ENCODE peak calls at places on chromosomes 6 and 20, in ten cellular contexts. One of them, this sample, is unnamed.
A peak's percentile ranks its signal among the peaks of the same experiment; 100 is the strongest.

GRCh38 chr20:22815584-22815983 is 219.5 kb upstream of the SSTR4 start:
- DNase-seq in AG09309: no peak
- DNase-seq in ureter: no peak
- DNase-seq in dermis blood vessel endothelial cell: peak; percentile 44
- DNase-seq in NCI-H2081 treated with DMSO at 0.1 percent for 48 hours: no peak
- DNase-seq in RPMI7951: no peak
- DNase-seq in activated CD4-positive, alpha-beta T cell treated with anti-CD3 and anti-CD28 coated beads, Interleukin-2, amount 50 U/mL, for 1 hour: no peak
- DNase-seq in CD4-positive, CD25-positive, alpha-beta regulatory T cell: no peak
- DNase-seq in activated CD4-positive, CD25-positive, alpha-beta regulatory T cell treated with anti-CD3 and anti-CD28 coated beads, Interleukin-2, amount 50 U/mL, for 72 hours: no peak
- DNase-seq in glomerular endothelial cell: no peak
- DNase-seq in this sample: no peak

GRCh38 chr20:59925894-59926293 is 7.5 kb downstream of the SYCP2 start:
- DNase-seq in AG09309: no peak
- DNase-seq in ureter: no peak
- DNase-seq in dermis blood vessel endothelial cell: no peak
- DNase-seq in NCI-H2081 treated with DMSO at 0.1 percent for 48 hours: no peak
- DNase-seq in RPMI7951: no peak
- DNase-seq in activated CD4-positive, alpha-beta T cell treated with anti-CD3 and anti-CD28 coated beads, Interleukin-2, amount 50 U/mL, for 1 hour: no peak
- DNase-seq in CD4-positive, CD25-positive, alpha-beta regulatory T cell: no peak
- DNase-seq in activated CD4-positive, CD25-positive, alpha-beta regulatory T cell treated with anti-CD3 and anti-CD28 coated beads, Interleukin-2, amount 50 U/mL, for 72 hours: no peak
- DNase-seq in glomerular endothelial cell: no peak
- DNase-seq in this sample: no peak

GRCh38 chr20:64240243-64241015 is 15.1 kb upstream of the PCMTD2 start:
- DNase-seq in AG09309: no peak
- DNase-seq in ureter: no peak
- DNase-seq in dermis blood vessel endothelial cell: no peak
- DNase-seq in NCI-H2081 treated with DMSO at 0.1 percent for 48 hours: no peak
- DNase-seq in RPMI7951: no peak
- DNase-seq in activated CD4-positive, alpha-beta T cell treated with anti-CD3 and anti-CD28 coated beads, Interleukin-2, amount 50 U/mL, for 1 hour: no peak
- DNase-seq in CD4-positive, CD25-positive, alpha-beta regulatory T cell: no peak
- DNase-seq in activated CD4-positive, CD25-positive, alpha-beta regulatory T cell treated with anti-CD3 and anti-CD28 coated beads, Interleukin-2, amount 50 U/mL, for 72 hours: no peak
- DNase-seq in glomerular endothelial cell: no peak
- DNase-seq in this sample: no peak

GRCh38 chr20:49893242-49894072 is 21.9 kb downstream of the SPATA2 start:
- DNase-seq in AG09309: no peak
- DNase-seq in ureter: no peak
- DNase-seq in dermis blood vessel endothelial cell: no peak
- DNase-seq in NCI-H2081 treated with DMSO at 0.1 percent for 48 hours: no peak
- DNase-seq in RPMI7951: peak; percentile 70
- DNase-seq in activated CD4-positive, alpha-beta T cell treated with anti-CD3 and anti-CD28 coated beads, Interleukin-2, amount 50 U/mL, for 1 hour: no peak
- DNase-seq in CD4-positive, CD25-positive, alpha-beta regulatory T cell: no peak
- DNase-seq in activated CD4-positive, CD25-positive, alpha-beta regulatory T cell treated with anti-CD3 and anti-CD28 coated beads, Interleukin-2, amount 50 U/mL, for 72 hours: no peak
- DNase-seq in glomerular endothelial cell: no peak
- DNase-seq in this sample: no peak

GRCh38 chr6:36641543-36641942 is 37.0 kb upstream of the CDKN1A start:
- DNase-seq in AG09309: no peak
- DNase-seq in ureter: no peak
- DNase-seq in dermis blood vessel endothelial cell: no peak
- DNase-seq in NCI-H2081 treated with DMSO at 0.1 percent for 48 hours: no peak
- DNase-seq in RPMI7951: no peak
- DNase-seq in activated CD4-positive, alpha-beta T cell treated with anti-CD3 and anti-CD28 coated beads, Interleukin-2, amount 50 U/mL, for 1 hour: no peak
- DNase-seq in CD4-positive, CD25-positive, alpha-beta regulatory T cell: no peak
- DNase-seq in activated CD4-positive, CD25-positive, alpha-beta regulatory T cell treated with anti-CD3 and anti-CD28 coated beads, Interleukin-2, amount 50 U/mL, for 72 hours: no peak
- DNase-seq in glomerular endothelial cell: no peak
- DNase-seq in this sample: peak; percentile 69

GRCh38 chr6:143457563-143458359 is 7.2 kb downstream of the PEX3 start:
- DNase-seq in AG09309: no peak
- DNase-seq in ureter: no peak
- DNase-seq in dermis blood vessel endothelial cell: no peak
- DNase-seq in NCI-H2081 treated with DMSO at 0.1 percent for 48 hours: no peak
- DNase-seq in RPMI7951: no peak
- DNase-seq in activated CD4-positive, alpha-beta T cell treated with anti-CD3 and anti-CD28 coated beads, Interleukin-2, amount 50 U/mL, for 1 hour: no peak
- DNase-seq in CD4-positive, CD25-positive, alpha-beta regulatory T cell: no peak
- DNase-seq in activated CD4-positive, CD25-positive, alpha-beta regulatory T cell treated with anti-CD3 and anti-CD28 coated beads, Interleukin-2, amount 50 U/mL, for 72 hours: no peak
- DNase-seq in glomerular endothelial cell: no peak
- DNase-seq in this sample: no peak

GRCh38 chr6:7765575-7766325 is 39.9 kb downstream of the BMP6 start:
- DNase-seq in AG09309: no peak
- DNase-seq in ureter: no peak
- DNase-seq in dermis blood vessel endothelial cell: no peak
- DNase-seq in NCI-H2081 treated with DMSO at 0.1 percent for 48 hours: no peak
- DNase-seq in RPMI7951: no peak
- DNase-seq in activated CD4-positive, alpha-beta T cell treated with anti-CD3 and anti-CD28 coated beads, Interleukin-2, amount 50 U/mL, for 1 hour: no peak
- DNase-seq in CD4-positive, CD25-positive, alpha-beta regulatory T cell: no peak
- DNase-seq in activated CD4-positive, CD25-positive, alpha-beta regulatory T cell treated with anti-CD3 and anti-CD28 coated beads, Interleukin-2, amount 50 U/mL, for 72 hours: no peak
- DNase-seq in glomerular endothelial cell: no peak
- DNase-seq in this sample: no peak

GRCh38 chr6:25112207-25112874 is 166.8 kb upstream of the CARMIL1 start:
- DNase-seq in AG09309: no peak
- DNase-seq in ureter: no peak
- DNase-seq in dermis blood vessel endothelial cell: no peak
- DNase-seq in NCI-H2081 treated with DMSO at 0.1 percent for 48 hours: no peak
- DNase-seq in RPMI7951: no peak
- DNase-seq in activated CD4-positive, alpha-beta T cell treated with anti-CD3 and anti-CD28 coated beads, Interleukin-2, amount 50 U/mL, for 1 hour: no peak
- DNase-seq in CD4-positive, CD25-positive, alpha-beta regulatory T cell: no peak
- DNase-seq in activated CD4-positive, CD25-positive, alpha-beta regulatory T cell treated with anti-CD3 and anti-CD28 coated beads, Interleukin-2, amount 50 U/mL, for 72 hours: no peak
- DNase-seq in glomerular endothelial cell: no peak
- DNase-seq in this sample: no peak

GRCh38 chr6:33744001-33744848 is 2.5 kb downstream of the IP6K3 start:
- DNase-seq in AG09309: peak; percentile 29
- DNase-seq in ureter: peak; percentile 79
- DNase-seq in dermis blood vessel endothelial cell: peak; percentile 83
- DNase-seq in NCI-H2081 treated with DMSO at 0.1 percent for 48 hours: peak; percentile 51
- DNase-seq in RPMI7951: peak; percentile 63
- DNase-seq in activated CD4-positive, alpha-beta T cell treated with anti-CD3 and anti-CD28 coated beads, Interleukin-2, amount 50 U/mL, for 1 hour: peak; percentile 77
- DNase-seq in CD4-positive, CD25-positive, alpha-beta regulatory T cell: peak; percentile 68
- DNase-seq in activated CD4-positive, CD25-positive, alpha-beta regulatory T cell treated with anti-CD3 and anti-CD28 coated beads, Interleukin-2, amount 50 U/mL, for 72 hours: peak; percentile 76
- DNase-seq in glomerular endothelial cell: peak; percentile 20
- DNase-seq in this sample: peak; percentile 79

GRCh38 chr6:38933426-38933825 is 115.2 kb upstream of the GLP1R start:
- DNase-seq in AG09309: no peak
- DNase-seq in ureter: no peak
- DNase-seq in dermis blood vessel endothelial cell: peak; percentile 49
- DNase-seq in NCI-H2081 treated with DMSO at 0.1 percent for 48 hours: no peak
- DNase-seq in RPMI7951: peak; percentile 11
- DNase-seq in activated CD4-positive, alpha-beta T cell treated with anti-CD3 and anti-CD28 coated beads, Interleukin-2, amount 50 U/mL, for 1 hour: no peak
- DNase-seq in CD4-positive, CD25-positive, alpha-beta regulatory T cell: no peak
- DNase-seq in activated CD4-positive, CD25-positive, alpha-beta regulatory T cell treated with anti-CD3 and anti-CD28 coated beads, Interleukin-2, amount 50 U/mL, for 72 hours: no peak
- DNase-seq in glomerular endothelial cell: peak; percentile 2
- DNase-seq in this sample: no peak

GRCh38 chr6:8059129-8059528 is 5.1 kb downstream of the BLOC1S5 start:
- DNase-seq in AG09309: no peak
- DNase-seq in ureter: no peak
- DNase-seq in dermis blood vessel endothelial cell: peak; percentile 70
- DNase-seq in NCI-H2081 treated with DMSO at 0.1 percent for 48 hours: no peak
- DNase-seq in RPMI7951: peak; percentile 13
- DNase-seq in activated CD4-positive, alpha-beta T cell treated with anti-CD3 and anti-CD28 coated beads, Interleukin-2, amount 50 U/mL, for 1 hour: no peak
- DNase-seq in CD4-positive, CD25-positive, alpha-beta regulatory T cell: peak; percentile 9
- DNase-seq in activated CD4-positive, CD25-positive, alpha-beta regulatory T cell treated with anti-CD3 and anti-CD28 coated beads, Interleukin-2, amount 50 U/mL, for 72 hours: no peak
- DNase-seq in glomerular endothelial cell: no peak
- DNase-seq in this sample: no peak

GRCh38 chr6:133609404-133610270 is 279.3 kb upstream of the TCF21 start:
- DNase-seq in AG09309: peak; percentile 90
- DNase-seq in ureter: no peak
- DNase-seq in dermis blood vessel endothelial cell: peak; percentile 36
- DNase-seq in NCI-H2081 treated with DMSO at 0.1 percent for 48 hours: no peak
- DNase-seq in RPMI7951: peak; percentile 94
- DNase-seq in activated CD4-positive, alpha-beta T cell treated with anti-CD3 and anti-CD28 coated beads, Interleukin-2, amount 50 U/mL, for 1 hour: no peak
- DNase-seq in CD4-positive, CD25-positive, alpha-beta regulatory T cell: no peak
- DNase-seq in activated CD4-positive, CD25-positive, alpha-beta regulatory T cell treated with anti-CD3 and anti-CD28 coated beads, Interleukin-2, amount 50 U/mL, for 72 hours: no peak
- DNase-seq in glomerular endothelial cell: peak; percentile 94
- DNase-seq in this sample: no peak

GRCh38 chr20:17281478-17281877 is 54.6 kb downstream of the PCSK2 start:
- DNase-seq in AG09309: no peak
- DNase-seq in ureter: no peak
- DNase-seq in dermis blood vessel endothelial cell: peak; percentile 15
- DNase-seq in NCI-H2081 treated with DMSO at 0.1 percent for 48 hours: no peak
- DNase-seq in RPMI7951: no peak
- DNase-seq in activated CD4-positive, alpha-beta T cell treated with anti-CD3 and anti-CD28 coated beads, Interleukin-2, amount 50 U/mL, for 1 hour: no peak
- DNase-seq in CD4-positive, CD25-positive, alpha-beta regulatory T cell: no peak
- DNase-seq in activated CD4-positive, CD25-positive, alpha-beta regulatory T cell treated with anti-CD3 and anti-CD28 coated beads, Interleukin-2, amount 50 U/mL, for 72 hours: no peak
- DNase-seq in glomerular endothelial cell: no peak
- DNase-seq in this sample: no peak

GRCh38 chr6:122651604-122652003 is 41.4 kb downstream of the PKIB start:
- DNase-seq in AG09309: no peak
- DNase-seq in ureter: no peak
- DNase-seq in dermis blood vessel endothelial cell: no peak
- DNase-seq in NCI-H2081 treated with DMSO at 0.1 percent for 48 hours: no peak
- DNase-seq in RPMI7951: no peak
- DNase-seq in activated CD4-positive, alpha-beta T cell treated with anti-CD3 and anti-CD28 coated beads, Interleukin-2, amount 50 U/mL, for 1 hour: no peak
- DNase-seq in CD4-positive, CD25-positive, alpha-beta regulatory T cell: no peak
- DNase-seq in activated CD4-positive, CD25-positive, alpha-beta regulatory T cell treated with anti-CD3 and anti-CD28 coated beads, Interleukin-2, amount 50 U/mL, for 72 hours: no peak
- DNase-seq in glomerular endothelial cell: no peak
- DNase-seq in this sample: no peak

GRCh38 chr6:168247456-168248147 is 72.0 kb downstream of the DACT2 start:
- DNase-seq in AG09309: no peak
- DNase-seq in ureter: peak; percentile 72
- DNase-seq in dermis blood vessel endothelial cell: no peak
- DNase-seq in NCI-H2081 treated with DMSO at 0.1 percent for 48 hours: peak; percentile 28
- DNase-seq in RPMI7951: peak; percentile 35
- DNase-seq in activated CD4-positive, alpha-beta T cell treated with anti-CD3 and anti-CD28 coated beads, Interleukin-2, amount 50 U/mL, for 1 hour: no peak
- DNase-seq in CD4-positive, CD25-positive, alpha-beta regulatory T cell: no peak
- DNase-seq in activated CD4-positive, CD25-positive, alpha-beta regulatory T cell treated with anti-CD3 and anti-CD28 coated beads, Interleukin-2, amount 50 U/mL, for 72 hours: no peak
- DNase-seq in glomerular endothelial cell: no peak
- DNase-seq in this sample: peak; percentile 84

GRCh38 chr6:41355952-41356351 is 20.5 kb downstream of the NCR2 start:
- DNase-seq in AG09309: no peak
- DNase-seq in ureter: no peak
- DNase-seq in dermis blood vessel endothelial cell: no peak
- DNase-seq in NCI-H2081 treated with DMSO at 0.1 percent for 48 hours: no peak
- DNase-seq in RPMI7951: no peak
- DNase-seq in activated CD4-positive, alpha-beta T cell treated with anti-CD3 and anti-CD28 coated beads, Interleukin-2, amount 50 U/mL, for 1 hour: no peak
- DNase-seq in CD4-positive, CD25-positive, alpha-beta regulatory T cell: no peak
- DNase-seq in activated CD4-positive, CD25-positive, alpha-beta regulatory T cell treated with anti-CD3 and anti-CD28 coated beads, Interleukin-2, amount 50 U/mL, for 72 hours: no peak
- DNase-seq in glomerular endothelial cell: no peak
- DNase-seq in this sample: no peak

GRCh38 chr6:169971171-169971861 is 219.9 kb downstream of the ERMARD start:
- DNase-seq in AG09309: no peak
- DNase-seq in ureter: peak; percentile 29
- DNase-seq in dermis blood vessel endothelial cell: no peak
- DNase-seq in NCI-H2081 treated with DMSO at 0.1 percent for 48 hours: no peak
- DNase-seq in RPMI7951: no peak
- DNase-seq in activated CD4-positive, alpha-beta T cell treated with anti-CD3 and anti-CD28 coated beads, Interleukin-2, amount 50 U/mL, for 1 hour: no peak
- DNase-seq in CD4-positive, CD25-positive, alpha-beta regulatory T cell: no peak
- DNase-seq in activated CD4-positive, CD25-positive, alpha-beta regulatory T cell treated with anti-CD3 and anti-CD28 coated beads, Interleukin-2, amount 50 U/mL, for 72 hours: peak; percentile 27
- DNase-seq in glomerular endothelial cell: no peak
- DNase-seq in this sample: peak; percentile 41

GRCh38 chr6:131519670-131520436 is 53.2 kb upstream of the ARG1 start:
- DNase-seq in AG09309: peak; percentile 13
- DNase-seq in ureter: no peak
- DNase-seq in dermis blood vessel endothelial cell: peak; percentile 69
- DNase-seq in NCI-H2081 treated with DMSO at 0.1 percent for 48 hours: no peak
- DNase-seq in RPMI7951: peak; percentile 57
- DNase-seq in activated CD4-positive, alpha-beta T cell treated with anti-CD3 and anti-CD28 coated beads, Interleukin-2, amount 50 U/mL, for 1 hour: peak; percentile 31
- DNase-seq in CD4-positive, CD25-positive, alpha-beta regulatory T cell: peak; percentile 52
- DNase-seq in activated CD4-positive, CD25-positive, alpha-beta regulatory T cell treated with anti-CD3 and anti-CD28 coated beads, Interleukin-2, amount 50 U/mL, for 72 hours: no peak
- DNase-seq in glomerular endothelial cell: peak; percentile 16
- DNase-seq in this sample: peak; percentile 55

GRCh38 chr6:98352348-98352747 is 482.0 kb upstream of the POU3F2 start:
- DNase-seq in AG09309: no peak
- DNase-seq in ureter: no peak
- DNase-seq in dermis blood vessel endothelial cell: no peak
- DNase-seq in NCI-H2081 treated with DMSO at 0.1 percent for 48 hours: no peak
- DNase-seq in RPMI7951: no peak
- DNase-seq in activated CD4-positive, alpha-beta T cell treated with anti-CD3 and anti-CD28 coated beads, Interleukin-2, amount 50 U/mL, for 1 hour: no peak
- DNase-seq in CD4-positive, CD25-positive, alpha-beta regulatory T cell: no peak
- DNase-seq in activated CD4-positive, CD25-positive, alpha-beta regulatory T cell treated with anti-CD3 and anti-CD28 coated beads, Interleukin-2, amount 50 U/mL, for 72 hours: no peak
- DNase-seq in glomerular endothelial cell: no peak
- DNase-seq in this sample: no peak

GRCh38 chr6:118509009-118509617 is 39.0 kb upstream of the PLN start:
- DNase-seq in AG09309: no peak
- DNase-seq in ureter: no peak
- DNase-seq in dermis blood vessel endothelial cell: peak; percentile 70
- DNase-seq in NCI-H2081 treated with DMSO at 0.1 percent for 48 hours: no peak
- DNase-seq in RPMI7951: peak; percentile 22
- DNase-seq in activated CD4-positive, alpha-beta T cell treated with anti-CD3 and anti-CD28 coated beads, Interleukin-2, amount 50 U/mL, for 1 hour: no peak
- DNase-seq in CD4-positive, CD25-positive, alpha-beta regulatory T cell: no peak
- DNase-seq in activated CD4-positive, CD25-positive, alpha-beta regulatory T cell treated with anti-CD3 and anti-CD28 coated beads, Interleukin-2, amount 50 U/mL, for 72 hours: no peak
- DNase-seq in glomerular endothelial cell: peak; percentile 20
- DNase-seq in this sample: no peak

GRCh38 chr6:18784794-18785193 is 397.6 kb downstream of the RNF144B start:
- DNase-seq in AG09309: no peak
- DNase-seq in ureter: no peak
- DNase-seq in dermis blood vessel endothelial cell: no peak
- DNase-seq in NCI-H2081 treated with DMSO at 0.1 percent for 48 hours: no peak
- DNase-seq in RPMI7951: no peak
- DNase-seq in activated CD4-positive, alpha-beta T cell treated with anti-CD3 and anti-CD28 coated beads, Interleukin-2, amount 50 U/mL, for 1 hour: no peak
- DNase-seq in CD4-positive, CD25-positive, alpha-beta regulatory T cell: no peak
- DNase-seq in activated CD4-positive, CD25-positive, alpha-beta regulatory T cell treated with anti-CD3 and anti-CD28 coated beads, Interleukin-2, amount 50 U/mL, for 72 hours: no peak
- DNase-seq in glomerular endothelial cell: no peak
- DNase-seq in this sample: no peak

GRCh38 chr6:32700391-32701040 is 34.1 kb upstream of the HLA-DQB1 start:
- DNase-seq in AG09309: peak; percentile 13
- DNase-seq in ureter: peak; percentile 49
- DNase-seq in dermis blood vessel endothelial cell: peak; percentile 77
- DNase-seq in NCI-H2081 treated with DMSO at 0.1 percent for 48 hours: no peak
- DNase-seq in RPMI7951: peak; percentile 54
- DNase-seq in activated CD4-positive, alpha-beta T cell treated with anti-CD3 and anti-CD28 coated beads, Interleukin-2, amount 50 U/mL, for 1 hour: peak; percentile 15
- DNase-seq in CD4-positive, CD25-positive, alpha-beta regulatory T cell: peak; percentile 47
- DNase-seq in activated CD4-positive, CD25-positive, alpha-beta regulatory T cell treated with anti-CD3 and anti-CD28 coated beads, Interleukin-2, amount 50 U/mL, for 72 hours: no peak
- DNase-seq in glomerular endothelial cell: peak; percentile 41
- DNase-seq in this sample: peak; percentile 46

GRCh38 chr20:45308078-45308778 is at the start of gene MATN4:
- DNase-seq in AG09309: no peak
- DNase-seq in ureter: no peak
- DNase-seq in dermis blood vessel endothelial cell: no peak
- DNase-seq in NCI-H2081 treated with DMSO at 0.1 percent for 48 hours: no peak
- DNase-seq in RPMI7951: no peak
- DNase-seq in activated CD4-positive, alpha-beta T cell treated with anti-CD3 and anti-CD28 coated beads, Interleukin-2, amount 50 U/mL, for 1 hour: no peak
- DNase-seq in CD4-positive, CD25-positive, alpha-beta regulatory T cell: no peak
- DNase-seq in activated CD4-positive, CD25-positive, alpha-beta regulatory T cell treated with anti-CD3 and anti-CD28 coated beads, Interleukin-2, amount 50 U/mL, for 72 hours: no peak
- DNase-seq in glomerular endothelial cell: no peak
- DNase-seq in this sample: no peak

GRCh38 chr6:10633216-10633615 is 61.2 kb downstream of the C6orf52 start:
- DNase-seq in AG09309: peak; percentile 11
- DNase-seq in ureter: no peak
- DNase-seq in dermis blood vessel endothelial cell: peak; percentile 81
- DNase-seq in NCI-H2081 treated with DMSO at 0.1 percent for 48 hours: no peak
- DNase-seq in RPMI7951: peak; percentile 86
- DNase-seq in activated CD4-positive, alpha-beta T cell treated with anti-CD3 and anti-CD28 coated beads, Interleukin-2, amount 50 U/mL, for 1 hour: no peak
- DNase-seq in CD4-positive, CD25-positive, alpha-beta regulatory T cell: no peak
- DNase-seq in activated CD4-positive, CD25-positive, alpha-beta regulatory T cell treated with anti-CD3 and anti-CD28 coated beads, Interleukin-2, amount 50 U/mL, for 72 hours: no peak
- DNase-seq in glomerular endothelial cell: peak; percentile 52
- DNase-seq in this sample: no peak

GRCh38 chr6:129606664-129607063 is 103.3 kb downstream of the ARHGAP18 start:
- DNase-seq in AG09309: no peak
- DNase-seq in ureter: no peak
- DNase-seq in dermis blood vessel endothelial cell: no peak
- DNase-seq in NCI-H2081 treated with DMSO at 0.1 percent for 48 hours: no peak
- DNase-seq in RPMI7951: peak; percentile 75
- DNase-seq in activated CD4-positive, alpha-beta T cell treated with anti-CD3 and anti-CD28 coated beads, Interleukin-2, amount 50 U/mL, for 1 hour: no peak
- DNase-seq in CD4-positive, CD25-positive, alpha-beta regulatory T cell: no peak
- DNase-seq in activated CD4-positive, CD25-positive, alpha-beta regulatory T cell treated with anti-CD3 and anti-CD28 coated beads, Interleukin-2, amount 50 U/mL, for 72 hours: no peak
- DNase-seq in glomerular endothelial cell: no peak
- DNase-seq in this sample: no peak

GRCh38 chr6:25193147-25193864 is 85.9 kb upstream of the CARMIL1 start:
- DNase-seq in AG09309: peak; percentile 91
- DNase-seq in ureter: peak; percentile 54
- DNase-seq in dermis blood vessel endothelial cell: peak; percentile 93
- DNase-seq in NCI-H2081 treated with DMSO at 0.1 percent for 48 hours: no peak
- DNase-seq in RPMI7951: peak; percentile 97
- DNase-seq in activated CD4-positive, alpha-beta T cell treated with anti-CD3 and anti-CD28 coated beads, Interleukin-2, amount 50 U/mL, for 1 hour: no peak
- DNase-seq in CD4-positive, CD25-positive, alpha-beta regulatory T cell: no peak
- DNase-seq in activated CD4-positive, CD25-positive, alpha-beta regulatory T cell treated with anti-CD3 and anti-CD28 coated beads, Interleukin-2, amount 50 U/mL, for 72 hours: no peak
- DNase-seq in glomerular endothelial cell: peak; percentile 96
- DNase-seq in this sample: no peak

GRCh38 chr20:51144476-51144875 is 121.6 kb upstream of the KCNG1 start:
- DNase-seq in AG09309: no peak
- DNase-seq in ureter: no peak
- DNase-seq in dermis blood vessel endothelial cell: no peak
- DNase-seq in NCI-H2081 treated with DMSO at 0.1 percent for 48 hours: no peak
- DNase-seq in RPMI7951: no peak
- DNase-seq in activated CD4-positive, alpha-beta T cell treated with anti-CD3 and anti-CD28 coated beads, Interleukin-2, amount 50 U/mL, for 1 hour: no peak
- DNase-seq in CD4-positive, CD25-positive, alpha-beta regulatory T cell: no peak
- DNase-seq in activated CD4-positive, CD25-positive, alpha-beta regulatory T cell treated with anti-CD3 and anti-CD28 coated beads, Interleukin-2, amount 50 U/mL, for 72 hours: no peak
- DNase-seq in glomerular endothelial cell: no peak
- DNase-seq in this sample: no peak

GRCh38 chr6:80021131-80021530 is 16.7 kb downstream of the TTK start:
- DNase-seq in AG09309: no peak
- DNase-seq in ureter: no peak
- DNase-seq in dermis blood vessel endothelial cell: no peak
- DNase-seq in NCI-H2081 treated with DMSO at 0.1 percent for 48 hours: no peak
- DNase-seq in RPMI7951: no peak
- DNase-seq in activated CD4-positive, alpha-beta T cell treated with anti-CD3 and anti-CD28 coated beads, Interleukin-2, amount 50 U/mL, for 1 hour: no peak
- DNase-seq in CD4-positive, CD25-positive, alpha-beta regulatory T cell: no peak
- DNase-seq in activated CD4-positive, CD25-positive, alpha-beta regulatory T cell treated with anti-CD3 and anti-CD28 coated beads, Interleukin-2, amount 50 U/mL, for 72 hours: no peak
- DNase-seq in glomerular endothelial cell: no peak
- DNase-seq in this sample: no peak